ENCODE peak calls at places on chromosomes 2 and 18, in six cellular contexts. G is ovary, W is transverse colon, C is K562, Y is A549, U is upper lobe of left lung. L is an unnamed sample.

GRCh38 chr2:113157897-113158753 is 15.6 kb upstream of the PSD4 start:
- DNase-seq in G (no peak), W (no peak), C (no peak), Y (peak; percentile 26), U (no peak), L (no peak)

GRCh38 chr2:105183555-105184323 is 57.8 kb upstream of the GPR45 start:
- DNase-seq in G (no peak), W (no peak), C (no peak), Y (no peak), U (no peak), L (no peak)

GRCh38 chr18:77100751-77101355 is 31.7 kb downstream of the MBP start:
- DNase-seq in G (no peak), W (no peak), C (no peak), Y (no peak), U (peak; percentile 18), L (no peak)

GRCh38 chr2:6977095-6977777 is 60.0 kb downstream of the RNF144A start:
- DNase-seq in G (peak; percentile 80), W (peak; percentile 70), C (no peak), Y (peak; percentile 9), U (peak; percentile 69), L (peak; percentile 74)

GRCh38 chr2:74708883-74709282 is 54.8 kb downstream of the SEMA4F start:
- DNase-seq in G (no peak), W (no peak), C (no peak), Y (no peak), U (peak; percentile 54), L (no peak)

GRCh38 chr2:160394153-160394552 is 99.5 kb downstream of the RBMS1 start:
- DNase-seq in G (no peak), W (no peak), C (no peak), Y (no peak), U (no peak), L (no peak)

GRCh38 chr18:63301458-63301857 is 18.1 kb downstream of the BCL2 start:
- DNase-seq in G (no peak), W (no peak), C (no peak), Y (no peak), U (peak; percentile 38), L (no peak)

GRCh38 chr2:109516445-109517117 is 97.2 kb downstream of the SEPTIN10 start:
- DNase-seq in G (no peak), W (peak; percentile 49), C (peak; percentile 74), Y (peak; percentile 65), U (peak; percentile 44), L (peak; percentile 55)

GRCh38 chr18:39839782-39840181 is 2115.3 kb upstream of the PIK3C3 start:
- DNase-seq in G (no peak), W (no peak), C (no peak), Y (no peak), U (no peak), L (no peak)

GRCh38 chr2:201204655-201205515 is 21.9 kb downstream of the CASP10 start:
- DNase-seq in G (no peak), W (no peak), C (no peak), Y (no peak), U (no peak), L (no peak)

GRCh38 chr2:72827999-72828646 is 2.3 kb upstream of the EXOC6B start:
- DNase-seq in G (no peak), W (no peak), C (no peak), Y (peak; percentile 12), U (no peak), L (no peak)

GRCh38 chr18:49819768-49820662 is 6.7 kb upstream of the ACAA2 start:
- DNase-seq in G (no peak), W (peak; percentile 23), C (no peak), Y (no peak), U (peak; percentile 60), L (no peak)

GRCh38 chr2:205685314-205686230 is 3.3 kb downstream of the NRP2 start:
- DNase-seq in G (peak; percentile 78), W (no peak), C (no peak), Y (peak; percentile 60), U (peak; percentile 62), L (peak; percentile 43)

GRCh38 chr2:195051401-195051800 is 605.6 kb upstream of the SLC39A10 start:
- DNase-seq in G (no peak), W (no peak), C (no peak), Y (no peak), U (no peak), L (no peak)

GRCh38 chr2:197159681-197160211 is 150.8 kb downstream of the ANKRD44 start:
- DNase-seq in G (no peak), W (no peak), C (no peak), Y (peak; percentile 75), U (no peak), L (no peak)

GRCh38 chr2:152097291-152098032 is 1.4 kb downstream of the CACNB4 start:
- DNase-seq in G (no peak), W (no peak), C (no peak), Y (no peak), U (peak; percentile 46), L (no peak)

GRCh38 chr2:78861546-78861945 is 164.0 kb upstream of the REG3G start:
- DNase-seq in G (no peak), W (no peak), C (peak; percentile 23), Y (peak; percentile 29), U (no peak), L (no peak)

GRCh38 chr2:207930747-207931146 is 94.6 kb downstream of the PLEKHM3 start:
- DNase-seq in G (peak; percentile 44), W (peak; percentile 73), C (no peak), Y (no peak), U (peak; percentile 30), L (peak; percentile 60)

GRCh38 chr2:189646521-189646920 is 14.7 kb upstream of the ASNSD1 start:
- DNase-seq in G (no peak), W (no peak), C (no peak), Y (no peak), U (no peak), L (no peak)

GRCh38 chr2:85431787-85432186 is 13.3 kb downstream of the SH2D6 start:
- DNase-seq in G (no peak), W (no peak), C (no peak), Y (no peak), U (no peak), L (no peak)

GRCh38 chr2:85429213-85429923 is 10.9 kb downstream of the SH2D6 start:
- DNase-seq in G (no peak), W (no peak), C (no peak), Y (no peak), U (no peak), L (no peak)

GRCh38 chr2:85429924-85430289 is 11.4 kb downstream of the SH2D6 start:
- DNase-seq in G (no peak), W (no peak), C (peak; percentile 39), Y (no peak), U (no peak), L (no peak)

GRCh38 chr2:85428343-85428881 is 9.9 kb downstream of the SH2D6 start:
- DNase-seq in G (no peak), W (no peak), C (no peak), Y (no peak), U (no peak), L (no peak)

GRCh38 chr2:85430780-85431601 is 12.5 kb downstream of the SH2D6 start:
- DNase-seq in G (no peak), W (no peak), C (no peak), Y (no peak), U (no peak), L (no peak)
- TF ChIP-seq EP300 in G (no peak), W (no peak), C (no peak), Y (no peak), U (no peak), L (no peak)

DNA sequence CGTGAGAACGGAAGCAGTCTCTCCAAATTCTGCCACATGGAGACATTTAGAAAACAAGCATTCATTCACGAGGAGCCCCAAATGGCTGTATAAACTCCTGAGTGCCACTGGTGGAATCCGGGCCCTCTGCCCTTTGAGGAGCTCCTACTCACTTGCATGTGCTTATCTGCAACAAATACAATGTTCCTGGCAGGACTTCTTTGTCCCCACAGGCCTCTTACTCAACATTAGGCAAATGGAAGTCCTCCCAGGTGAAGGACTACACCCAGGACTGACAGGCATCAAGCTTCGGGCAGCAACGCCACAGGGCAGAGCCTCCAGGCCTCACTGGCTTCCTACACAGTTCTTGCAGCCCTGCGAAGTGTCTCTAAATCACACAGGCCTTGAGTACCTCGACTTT is 187.0 kb upstream of the GLI2 start:
- DNase-seq in G (no peak), W (no peak), C (no peak), Y (no peak), U (peak; percentile 61), L (peak; percentile 61)
- TF ChIP-seq POLR2A in G (no peak), W (no peak), C (no peak), Y (no peak), U (no peak), L (no peak)

GRCh38 chr2:216849987-216850386 is 9.9 kb downstream of the TNP1 start:
- DNase-seq in G (no peak), W (peak; percentile 10), C (peak; percentile 11), Y (no peak), U (peak; percentile 24), L (peak; percentile 82)

GRCh38 chr2:216855614-216856013 is 4.2 kb downstream of the TNP1 start:
- DNase-seq in G (peak; percentile 87), W (no peak), C (no peak), Y (no peak), U (no peak), L (no peak)

GRCh38 chr2:216855079-216855478 is 4.8 kb downstream of the TNP1 start:
- DNase-seq in G (no peak), W (no peak), C (no peak), Y (no peak), U (no peak), L (no peak)

GRCh38 chr2:216845426-216845825 is 14.4 kb downstream of the TNP1 start:
- DNase-seq in G (no peak), W (no peak), C (no peak), Y (no peak), U (no peak), L (no peak)

GRCh38 chr2:216850665-216851327 is 9.1 kb downstream of the TNP1 start:
- DNase-seq in G (no peak), W (no peak), C (peak; percentile 19), Y (no peak), U (no peak), L (no peak)
- TF ChIP-seq EP300 in G (no peak), W (no peak), C (no peak), Y (no peak), U (no peak), L (no peak)

GRCh38 chr2:218378053-218378452 is 4.0 kb upstream of the SLC11A1 start:
- DNase-seq in G (no peak), W (no peak), C (no peak), Y (no peak), U (peak; percentile 65), L (no peak)

GRCh38 chr2:218384975-218385374 is 2.9 kb downstream of the SLC11A1 start:
- DNase-seq in G (no peak), W (no peak), C (no peak), Y (no peak), U (no peak), L (no peak)

GRCh38 chr2:218382785-218383184 is 712 bp downstream of the SLC11A1 start:
- DNase-seq in G (no peak), W (no peak), C (no peak), Y (no peak), U (no peak), L (no peak)

GRCh38 chr2:218383892-218384519 is 1.9 kb downstream of the SLC11A1 start:
- DNase-seq in G (no peak), W (no peak), C (no peak), Y (no peak), U (peak; percentile 28), L (no peak)

DNA sequence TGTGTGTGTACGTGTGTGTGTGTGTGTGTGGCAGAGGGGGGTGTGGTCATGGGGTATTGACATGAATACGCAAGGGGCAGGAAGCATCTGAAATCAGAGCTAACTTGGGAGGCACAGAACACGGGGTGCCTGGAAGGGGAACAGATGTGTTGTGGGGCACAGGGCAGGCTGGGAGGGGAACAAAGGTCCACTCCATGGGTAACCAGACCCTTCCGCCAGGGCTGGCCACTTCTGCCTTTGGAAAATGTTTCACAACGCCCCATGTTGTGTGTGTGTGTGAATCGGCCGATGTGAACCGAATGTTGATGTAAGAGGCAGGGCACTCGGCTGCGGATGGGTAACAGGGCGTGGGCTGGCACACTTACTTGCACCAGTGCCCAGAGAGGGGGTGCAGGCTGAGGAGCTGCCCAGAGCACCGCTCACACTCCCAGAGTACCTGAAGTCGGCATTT is at the start of gene SLC11A1:
- DNase-seq in G (no peak), W (peak; percentile 32), C (no peak), Y (no peak), U (peak; percentile 87), L (peak; percentile 50)
- TF ChIP-seq POLR2A in G (peak; percentile 7), W (peak; percentile 45), C (no peak), Y (no peak), U (no peak), L (no peak)

L was measured in stomach.